ENCODE peak calls at places on chromosomes 3 and 15, in five cellular contexts. Z is cardiac muscle cell, L is lower lobe of right lung, S is Karpas-422, Q is right lobe of liver. F is an unnamed sample. For H3K36me3, the result is how much of the 10 kb centered on the place peaks cover.

GRCh38 chr3:75140904-75141615 is 523.1 kb upstream of the FRG2C start:
- DNase-seq in Z (no peak), L (no peak), S (no peak), Q (no peak), F (no peak)

GRCh38 chr3:123706871-123707270 is 122.0 kb upstream of the HACD2 start:
- DNase-seq in Z (no peak), L (no peak), S (no peak), Q (no peak), F (no peak)

GRCh38 chr15:80531388-80532184 is 127.4 kb downstream of the ARNT2 start:
- DNase-seq in Z (no peak), L (no peak), S (no peak), Q (no peak), F (no peak)

GRCh38 chr15:80561500-80561899 is 133.6 kb upstream of the ABHD17C start:
- DNase-seq in Z (no peak), L (no peak), S (no peak), Q (no peak), F (no peak)

GRCh38 chr15:74179101-74179841 is 5.8 kb downstream of the ISLR start:
- DNase-seq in Z (no peak), L (peak), S (no peak), Q (peak), F (peak)

GRCh38 chr3:13186416-13186815 is 113.2 kb upstream of the IQSEC1 start:
- DNase-seq in Z (no peak), L (no peak), S (no peak), Q (no peak), F (no peak)

GRCh38 chr3:108127301-108127988 is 36.6 kb upstream of the CD47 start:
- DNase-seq in Z (peak), L (no peak), S (peak), Q (no peak), F (no peak)

GRCh38 chr15:63971427-63971805 is 74.9 kb downstream of the DAPK2 start:
- DNase-seq in Z (no peak), L (no peak), S (no peak), Q (no peak), F (peak)

GRCh38 chr3:156676467-156677119 is 2.2 kb downstream of the TIPARP start:
- DNase-seq in Z (no peak), L (no peak), S (peak), Q (no peak), F (no peak)

GRCh38 chr3:183449391-183449790 is 21.0 kb upstream of the MCF2L2 start:
- DNase-seq in Z (peak), L (no peak), S (peak), Q (no peak), F (no peak)

GRCh38 chr3:64345351-64345750 is 120.1 kb upstream of the PRICKLE2 start:
- DNase-seq in Z (no peak), L (no peak), S (no peak), Q (no peak), F (no peak)

GRCh38 chr3:65130782-65131181 is 443.0 kb upstream of the ADAMTS9 start:
- DNase-seq in Z (no peak), L (no peak), S (no peak), Q (no peak), F (no peak)

GRCh38 chr3:190718691-190719090 is 143.8 kb downstream of the GMNC start:
- DNase-seq in Z (no peak), L (no peak), S (no peak), Q (no peak), F (no peak)

GRCh38 chr3:101574388-101575156 is 592 bp downstream of the PCNP start:
- DNase-seq in Z (peak), L (peak), S (peak), Q (peak), F (peak)

GRCh38 chr3:111963424-111963823 is 15.4 kb upstream of the ABHD10 start:
- DNase-seq in Z (no peak), L (no peak), S (no peak), Q (no peak), F (no peak)

GRCh38 chr3:50341537-50341936 is 901 bp upstream of the RASSF1 start:
- DNase-seq in Z (no peak), L (peak), S (no peak), Q (no peak), F (no peak)

GRCh38 chr3:179068779-179069530 is 2.7 kb downstream of the ZMAT3 start:
- DNase-seq in Z (peak), L (no peak), S (peak), Q (no peak), F (no peak)

GRCh38 chr3:179071161-179071568 is 444 bp downstream of the ZMAT3 start:
- DNase-seq in Z (peak), L (no peak), S (peak), Q (no peak), F (no peak)

GRCh38 chr3:179067839-179068238 is 3.8 kb downstream of the ZMAT3 start:
- DNase-seq in Z (peak), L (no peak), S (no peak), Q (no peak), F (no peak)

GRCh38 chr3:179071569-179072397 is at the start of gene ZMAT3:
- DNase-seq in Z (peak), L (peak), S (peak), Q (peak), F (peak)

GRCh38 chr3:179069762-179070390 is 1.7 kb downstream of the ZMAT3 start:
- DNase-seq in Z (no peak), L (no peak), S (no peak), Q (no peak), F (no peak)
- H3K4me3 ChIP-seq in Z (peak), L (peak), S (peak), Q (no peak), F (peak)

DNA sequence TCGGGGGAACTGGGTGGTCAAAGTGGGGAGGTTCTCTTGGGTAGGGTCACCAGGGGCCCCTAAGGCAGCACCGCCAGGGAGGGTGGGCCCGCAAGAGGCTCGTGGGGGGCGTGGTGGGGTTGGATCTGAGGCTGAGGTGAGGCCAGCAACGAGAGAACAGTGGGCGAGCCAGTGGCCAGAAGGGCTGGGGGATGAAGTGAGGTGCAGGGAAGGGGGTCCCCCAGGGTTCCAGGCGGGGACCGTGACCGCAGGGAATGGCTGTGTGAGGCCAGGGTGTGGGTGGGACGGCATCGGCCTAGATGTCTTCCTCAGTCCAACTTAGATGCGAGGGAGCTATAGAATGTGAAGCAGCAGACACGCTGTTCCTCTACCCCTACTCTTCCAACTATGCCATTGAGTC is 78.2 kb downstream of the SNRK start:
- DNase-seq in Z (no peak), L (no peak), S (no peak), Q (no peak), F (no peak)
- H3K36me3 ChIP-seq in Z (under half), L (under half), S (under half), Q (under half), F (under half)

DNA sequence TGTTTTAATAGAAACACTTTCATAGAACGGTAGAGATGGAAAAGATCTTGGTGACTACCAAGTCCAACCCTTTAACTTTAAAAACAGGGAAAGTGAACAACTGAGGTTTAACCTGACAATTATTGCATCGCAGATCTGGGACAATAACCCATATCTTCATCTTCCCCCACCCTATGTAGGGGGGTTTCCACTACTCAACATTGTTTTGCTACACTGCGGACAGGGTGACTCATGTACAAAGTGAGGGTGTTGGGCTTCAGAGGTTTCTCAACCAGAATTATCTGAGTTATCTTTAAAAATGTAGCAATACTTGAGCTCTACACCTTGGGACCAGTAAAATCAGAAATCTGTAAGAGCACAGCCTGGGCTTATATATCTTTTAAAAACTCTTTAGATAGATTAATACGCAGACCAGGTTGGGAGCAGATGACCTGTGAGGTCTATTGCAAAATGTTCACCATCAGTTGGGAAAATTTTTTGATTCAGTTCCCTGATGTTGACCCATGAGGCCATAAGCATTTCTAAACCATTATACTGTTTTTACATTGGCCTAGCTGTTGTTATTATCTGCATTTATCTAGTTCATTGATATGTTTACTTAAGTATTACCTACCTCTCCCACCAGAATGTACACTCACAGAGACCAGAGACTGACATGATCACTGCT is 103.6 kb upstream of the ICE2 start:
- DNase-seq in Z (no peak), L (no peak), S (no peak), Q (no peak), F (no peak)
- H3K4me3 ChIP-seq in Z (no peak), L (no peak), S (no peak), Q (no peak), F (no peak)

GRCh38 chr3:45838466-45838865 is 3.5 kb downstream of the LZTFL1 start:
- DNase-seq in Z (no peak), L (no peak), S (no peak), Q (no peak), F (no peak)

GRCh38 chr3:45830121-45830520 is 11.8 kb downstream of the LZTFL1 start:
- DNase-seq in Z (no peak), L (no peak), S (no peak), Q (no peak), F (no peak)

GRCh38 chr3:45826908-45827307 is 15.0 kb downstream of the LZTFL1 start:
- DNase-seq in Z (no peak), L (no peak), S (no peak), Q (no peak), F (no peak)

DNA sequence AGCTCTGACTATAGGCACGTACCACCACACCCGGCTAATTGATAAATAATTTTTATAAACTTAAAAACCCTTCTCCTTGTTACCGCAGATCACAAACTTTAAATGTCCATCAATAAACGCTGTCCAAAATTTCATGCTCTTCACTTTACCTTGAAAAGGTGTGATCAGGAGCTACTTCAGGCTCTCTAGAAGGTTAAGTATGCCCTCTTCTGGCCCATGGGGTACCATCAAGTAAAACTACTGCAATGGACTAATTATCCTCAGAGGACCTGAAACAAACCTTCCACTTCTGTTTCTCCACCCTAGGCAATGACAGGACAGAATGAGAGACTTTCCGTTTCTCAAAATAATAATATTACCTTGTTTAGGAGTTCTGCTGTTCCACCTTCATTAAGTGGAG is 9.2 kb downstream of the LZTFL1 start:
- DNase-seq in Z (peak), L (no peak), S (peak), Q (no peak), F (no peak)
- H3K36me3 ChIP-seq in Z (under half), L (half or more), S (under half), Q (under half), F (under half)

DNA sequence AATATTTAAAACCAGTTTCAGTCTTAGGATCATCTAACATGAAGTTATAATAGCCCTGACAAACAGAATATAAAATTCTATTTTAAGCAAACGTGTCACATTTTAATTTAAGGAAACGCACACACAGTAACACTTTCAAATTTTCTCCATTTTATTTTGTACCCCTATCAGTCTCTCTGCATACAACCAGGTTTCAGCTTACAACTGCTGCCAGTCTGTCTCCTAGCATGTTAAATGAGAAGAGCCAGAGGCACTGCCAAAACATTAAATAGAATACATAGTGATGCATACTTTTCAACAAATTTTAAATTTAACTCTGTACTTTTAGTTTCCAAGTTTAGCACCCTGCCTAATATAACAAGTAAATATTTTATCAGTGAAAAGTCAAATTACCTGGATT is 60.8 kb downstream of the UACA start:
- DNase-seq in Z (peak), L (no peak), S (peak), Q (no peak), F (no peak)
- H3K4me3 ChIP-seq in Z (no peak), L (peak), S (no peak), Q (no peak), F (peak)

GRCh38 chr3:125014570-125015179 is 41.1 kb downstream of the HEG1 start:
- DNase-seq in Z (no peak), L (no peak), S (no peak), Q (no peak), F (no peak)

GRCh38 chr3:125013095-125013494 is 42.7 kb downstream of the HEG1 start:
- DNase-seq in Z (no peak), L (no peak), S (no peak), Q (no peak), F (no peak)

GRCh38 chr3:125019271-125019670 is 36.5 kb downstream of the HEG1 start:
- DNase-seq in Z (no peak), L (no peak), S (no peak), Q (no peak), F (no peak)

GRCh38 chr3:125022186-125022585 is 33.6 kb downstream of the HEG1 start:
- DNase-seq in Z (no peak), L (no peak), S (no peak), Q (no peak), F (no peak)

DNA sequence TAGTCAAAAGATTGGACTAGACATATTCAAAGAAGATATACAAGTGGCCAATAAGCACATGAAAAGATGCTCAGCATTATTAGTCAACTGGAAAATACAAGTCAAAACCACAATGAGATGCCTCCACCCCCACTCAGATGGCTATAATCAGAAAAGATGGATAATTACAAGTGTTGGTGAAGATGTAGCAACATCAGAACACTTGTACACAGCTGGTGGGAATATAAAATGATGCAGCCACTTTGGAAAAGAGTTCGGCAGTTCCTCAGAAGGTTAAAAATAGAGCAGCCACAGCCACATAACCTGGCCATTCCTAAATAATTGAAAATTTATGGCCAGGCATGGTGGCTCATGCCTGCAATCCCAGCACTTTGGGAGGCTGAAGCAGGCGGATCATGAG is 38.4 kb downstream of the HEG1 start:
- DNase-seq in Z (no peak), L (no peak), S (no peak), Q (no peak), F (no peak)
- H3K36me3 ChIP-seq in Z (under half), L (half or more), S (half or more), Q (under half), F (under half)

F was measured in psoas muscle.